ENCODE peak calls at places on chromosomes 5 and 9, in nine cellular contexts. E is right atrium auricular region, P is fibroblast of lung, J is HFF-Myc, X is stomach, B is GM13976, C is uterus, Q is lower leg skin, K is cardiac fibroblast. S is an unnamed sample.

GRCh38 chr9:120714846-120715231 is 569 bp upstream of the MEGF9 start:
- DNase-seq in E (no peak), P (no peak), J (no peak), X (no peak), B (no peak), C (no peak), Q (peak), K (no peak), S (no peak)

GRCh38 chr9:98772364-98773155 is 23.8 kb downstream of the ANKS6 start:
- DNase-seq in E (no peak), P (no peak), J (no peak), X (no peak), B (no peak), C (no peak), Q (no peak), K (no peak), S (no peak)

GRCh38 chr5:37208883-37209808 is 40.0 kb downstream of the CPLANE1 start:
- DNase-seq in E (no peak), P (peak), J (peak), X (no peak), B (peak), C (peak), Q (no peak), K (peak), S (no peak)

GRCh38 chr5:122172207-122172606 is 42.9 kb downstream of the ZNF474 start:
- DNase-seq in E (no peak), P (peak), J (no peak), X (no peak), B (no peak), C (no peak), Q (no peak), K (peak), S (no peak)

GRCh38 chr5:65326912-65327311 is 154.8 kb downstream of the ADAMTS6 start:
- DNase-seq in E (no peak), P (peak), J (peak), X (no peak), B (no peak), C (no peak), Q (no peak), K (peak), S (no peak)

GRCh38 chr5:151880304-151880703 is 44.3 kb downstream of the GLRA1 start:
- DNase-seq in E (no peak), P (no peak), J (no peak), X (no peak), B (no peak), C (no peak), Q (no peak), K (no peak), S (no peak)

GRCh38 chr9:37904647-37905505 is 949 bp upstream of the SLC25A51 start:
- DNase-seq in E (peak), P (no peak), J (no peak), X (no peak), B (no peak), C (peak), Q (no peak), K (peak), S (no peak)

GRCh38 chr9:73199448-73199847 is 47.8 kb downstream of the ANXA1 start:
- DNase-seq in E (no peak), P (no peak), J (no peak), X (no peak), B (no peak), C (no peak), Q (no peak), K (no peak), S (no peak)

GRCh38 chr9:70485273-70485858 is 70.9 kb upstream of the KLF9 start:
- DNase-seq in E (peak), P (no peak), J (no peak), X (no peak), B (no peak), C (peak), Q (no peak), K (peak), S (no peak)

GRCh38 chr5:74594172-74595040 is 46.1 kb downstream of the ENC1 start:
- DNase-seq in E (no peak), P (peak), J (no peak), X (no peak), B (no peak), C (no peak), Q (no peak), K (peak), S (no peak)

GRCh38 chr5:124920909-124921666 is 174.6 kb upstream of the ZNF608 start:
- DNase-seq in E (no peak), P (no peak), J (no peak), X (no peak), B (peak), C (no peak), Q (no peak), K (no peak), S (no peak)

GRCh38 chr9:19641046-19641445 is 147.8 kb downstream of the SLC24A2 start:
- DNase-seq in E (no peak), P (no peak), J (no peak), X (no peak), B (peak), C (no peak), Q (no peak), K (peak), S (no peak)

GRCh38 chr5:77258652-77259051 is 48.2 kb downstream of the PDE8B start:
- DNase-seq in E (no peak), P (no peak), J (no peak), X (no peak), B (no peak), C (no peak), Q (no peak), K (no peak), S (no peak)

GRCh38 chr5:53902524-53902923 is 342.1 kb downstream of the NDUFS4 start:
- DNase-seq in E (no peak), P (no peak), J (no peak), X (no peak), B (no peak), C (no peak), Q (no peak), K (no peak), S (no peak)

GRCh38 chr9:116112236-116112635 is 41.4 kb upstream of the PAPPA start:
- DNase-seq in E (no peak), P (peak), J (no peak), X (no peak), B (no peak), C (no peak), Q (no peak), K (peak), S (no peak)

GRCh38 chr5:154761062-154761740 is 6.0 kb downstream of the LARP1 start:
- DNase-seq in E (no peak), P (no peak), J (no peak), X (no peak), B (no peak), C (no peak), Q (no peak), K (no peak), S (no peak)

GRCh38 chr9:35232867-35233544 is 71.2 kb downstream of the UNC13B start:
- DNase-seq in E (no peak), P (no peak), J (no peak), X (no peak), B (no peak), C (no peak), Q (no peak), K (no peak), S (no peak)

GRCh38 chr5:159049844-159050318 is 49.8 kb downstream of the EBF1 start:
- DNase-seq in E (no peak), P (no peak), J (no peak), X (no peak), B (no peak), C (peak), Q (no peak), K (peak), S (no peak)

GRCh38 chr9:84928419-84928818 is 258.9 kb downstream of the NTRK2 start:
- DNase-seq in E (no peak), P (no peak), J (no peak), X (no peak), B (no peak), C (no peak), Q (no peak), K (no peak), S (no peak)

GRCh38 chr9:34988218-34989055 is 1.1 kb upstream of the DNAJB5 start:
- DNase-seq in E (no peak), P (no peak), J (no peak), X (no peak), B (no peak), C (peak), Q (no peak), K (no peak), S (no peak)

GRCh38 chr9:92961627-92962302 is 14.4 kb downstream of the FGD3 start:
- DNase-seq in E (no peak), P (no peak), J (no peak), X (peak), B (peak), C (no peak), Q (no peak), K (no peak), S (no peak)

GRCh38 chr9:133490865-133491655 is 12.2 kb upstream of the SLC2A6 start:
- DNase-seq in E (no peak), P (no peak), J (no peak), X (no peak), B (no peak), C (no peak), Q (no peak), K (peak), S (no peak)

GRCh38 chr9:100856238-100856637 is 172.3 kb upstream of the PLPPR1 start:
- DNase-seq in E (no peak), P (no peak), J (no peak), X (no peak), B (no peak), C (no peak), Q (no peak), K (no peak), S (no peak)

GRCh38 chr9:137146527-137146918 is 7.6 kb downstream of the GRIN1 start:
- DNase-seq in E (no peak), P (no peak), J (no peak), X (no peak), B (no peak), C (no peak), Q (no peak), K (no peak), S (no peak)

GRCh38 chr9:127555830-127556820 is 56.0 kb upstream of the STXBP1 start:
- DNase-seq in E (peak), P (peak), J (peak), X (peak), B (no peak), C (peak), Q (peak), K (peak), S (peak)

GRCh38 chr5:153749941-153750340 is 259.5 kb downstream of the GRIA1 start:
- DNase-seq in E (no peak), P (no peak), J (no peak), X (no peak), B (no peak), C (no peak), Q (no peak), K (no peak), S (no peak)

GRCh38 chr5:119037496-119038215 is 33.2 kb upstream of the DMXL1 start:
- DNase-seq in E (no peak), P (peak), J (no peak), X (peak), B (no peak), C (no peak), Q (no peak), K (peak), S (no peak)

GRCh38 chr9:98099346-98099745 is 19.7 kb downstream of the TRIM14 start:
- DNase-seq in E (no peak), P (no peak), J (no peak), X (no peak), B (no peak), C (no peak), Q (no peak), K (no peak), S (no peak)

GRCh38 chr5:175059687-175060194 is 335.4 kb downstream of the MSX2 start:
- DNase-seq in E (no peak), P (peak), J (no peak), X (no peak), B (peak), C (no peak), Q (no peak), K (no peak), S (no peak)

GRCh38 chr9:120402741-120403542 is 177.0 kb downstream of the CDK5RAP2 start:
- DNase-seq in E (no peak), P (peak), J (peak), X (no peak), B (no peak), C (no peak), Q (no peak), K (peak), S (peak)

GRCh38 chr9:26856413-26857032 is 36.1 kb downstream of the CAAP1 start:
- DNase-seq in E (no peak), P (peak), J (peak), X (no peak), B (peak), C (peak), Q (no peak), K (peak), S (peak)

GRCh38 chr5:168477060-168477459 is 9.2 kb upstream of the RARS1 start:
- DNase-seq in E (no peak), P (peak), J (no peak), X (no peak), B (no peak), C (no peak), Q (no peak), K (peak), S (no peak)

GRCh38 chr9:87109182-87109581 is 161.9 kb upstream of the GAS1 start:
- DNase-seq in E (no peak), P (peak), J (no peak), X (no peak), B (no peak), C (no peak), Q (no peak), K (no peak), S (no peak)

GRCh38 chr5:90640484-90641059 is 82.0 kb downstream of the ADGRV1 start:
- DNase-seq in E (no peak), P (peak), J (no peak), X (no peak), B (no peak), C (no peak), Q (no peak), K (no peak), S (no peak)

GRCh38 chr9:110303136-110303535 is 34.5 kb downstream of the TXNDC8 start:
- DNase-seq in E (no peak), P (no peak), J (no peak), X (no peak), B (no peak), C (no peak), Q (no peak), K (peak), S (no peak)

GRCh38 chr9:87569008-87569908 is 71.6 kb downstream of the DAPK1 start:
- DNase-seq in E (no peak), P (peak), J (no peak), X (no peak), B (no peak), C (peak), Q (no peak), K (peak), S (no peak)

GRCh38 chr5:14777932-14778788 is 93.4 kb downstream of the ANKH start:
- DNase-seq in E (no peak), P (no peak), J (no peak), X (no peak), B (no peak), C (no peak), Q (no peak), K (no peak), S (no peak)
- TF ChIP-seq CTCF in E (no peak), P (no peak), J (no peak), X (no peak), B (no peak), C (no peak), Q (no peak), K (no peak), S (no peak)

DNA sequence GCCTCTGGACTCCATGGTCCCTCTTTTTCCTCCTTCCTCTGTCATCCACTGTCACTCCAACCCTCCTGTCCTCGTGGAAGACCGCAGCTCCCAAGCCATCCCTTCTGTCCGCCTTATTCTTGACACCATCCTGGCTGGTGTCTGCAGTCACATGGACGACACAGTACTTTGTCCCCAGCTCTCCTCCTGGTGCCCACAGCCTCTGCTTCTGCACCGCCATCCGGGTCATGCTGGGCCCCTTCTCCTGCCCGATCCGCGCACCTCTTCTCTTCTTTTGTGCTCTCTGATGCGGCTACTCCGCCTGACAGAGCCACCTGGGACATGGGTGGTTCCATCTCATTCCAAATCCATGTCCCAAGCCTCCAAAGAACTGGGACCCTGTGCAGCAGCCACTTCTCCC is 22.5 kb downstream of the ROPN1L start:
- DNase-seq in E (no peak), P (no peak), J (no peak), X (no peak), B (no peak), C (no peak), Q (no peak), K (no peak), S (no peak)
- TF ChIP-seq CTCF in E (no peak), P (no peak), J (no peak), X (no peak), B (no peak), C (no peak), Q (no peak), K (no peak), S (no peak)

GRCh38 chr5:173481821-173482220 is 134.6 kb downstream of the BOD1 start:
- DNase-seq in E (no peak), P (no peak), J (no peak), X (no peak), B (no peak), C (no peak), Q (no peak), K (no peak), S (no peak)
- TF ChIP-seq CTCF in E (no peak), P (no peak), J (no peak), X (no peak), B (no peak), C (no peak), Q (no peak), K (no peak), S (no peak)

DNA sequence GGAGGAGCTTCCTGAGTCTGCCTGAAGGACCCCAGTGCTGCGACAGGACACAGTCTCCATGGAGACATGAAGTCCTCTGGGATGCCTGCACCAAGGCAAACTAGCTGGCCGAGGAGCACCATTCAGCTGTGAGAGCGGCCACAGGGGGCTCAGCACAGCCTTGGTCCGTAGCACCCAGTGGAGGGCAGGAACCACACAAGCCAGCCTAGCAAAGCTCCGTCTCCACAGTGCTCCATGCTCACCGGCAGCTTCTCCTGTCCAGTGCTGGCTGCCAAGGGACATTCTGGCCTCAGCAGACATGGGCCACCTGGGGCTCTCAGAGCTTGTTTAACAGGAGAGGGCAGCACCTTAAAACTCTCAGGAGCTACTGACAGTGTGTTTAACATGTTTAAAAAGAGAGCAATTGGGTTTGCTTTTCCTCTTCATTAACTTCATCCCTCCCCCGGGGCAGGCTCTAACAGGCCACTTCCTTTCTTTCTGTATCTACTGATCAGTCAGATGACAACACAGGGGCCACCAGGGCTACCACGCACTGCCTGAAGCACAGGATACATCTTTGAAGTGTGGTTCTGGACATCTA is 57.0 kb downstream of the SECISBP2 start:
- DNase-seq in E (no peak), P (no peak), J (no peak), X (no peak), B (peak), C (no peak), Q (peak), K (no peak), S (no peak)
- TF ChIP-seq CTCF in E (no peak), P (no peak), J (no peak), X (no peak), B (no peak), C (no peak), Q (no peak), K (no peak), S (peak)

DNA sequence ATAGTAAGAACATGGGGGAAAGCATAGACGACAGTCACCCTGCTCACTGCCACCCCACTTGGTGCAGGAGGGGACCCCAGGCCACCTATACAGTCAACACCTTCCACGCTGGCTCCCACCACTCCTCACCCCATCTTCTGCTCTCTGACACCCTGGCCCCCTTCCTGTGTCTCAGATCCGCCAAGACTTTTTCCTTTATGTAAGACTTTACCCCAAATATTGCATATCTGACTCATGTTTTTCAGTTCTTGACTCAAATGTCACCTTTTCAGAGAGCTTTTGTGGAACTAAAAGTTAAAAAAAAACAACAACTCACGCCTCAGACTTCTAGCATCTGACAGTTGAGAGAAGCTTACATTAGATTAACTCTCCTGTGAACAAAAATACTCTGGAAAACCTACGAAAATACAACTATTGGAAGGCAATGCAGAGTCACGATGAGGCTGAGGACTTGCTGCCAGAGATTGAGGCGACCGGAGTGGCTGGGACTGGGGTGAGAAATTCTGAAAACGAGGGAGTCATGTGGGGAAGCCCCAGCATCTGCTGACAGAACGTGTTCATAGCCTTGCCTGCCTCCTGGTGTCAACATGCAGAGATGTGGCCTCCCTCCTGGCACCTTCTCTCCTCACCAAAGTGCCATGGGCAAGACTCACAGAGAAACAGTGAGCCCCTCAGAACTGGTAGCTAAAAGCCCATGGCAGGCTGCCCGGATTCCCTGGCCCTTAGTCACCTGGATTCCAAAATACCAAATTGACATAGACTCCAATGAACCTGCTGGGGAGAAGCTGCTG is 22.4 kb upstream of the FCN2 start:
- DNase-seq in E (no peak), P (peak), J (peak), X (no peak), B (peak), C (peak), Q (no peak), K (peak), S (peak)
- TF ChIP-seq CTCF in E (no peak), P (no peak), J (peak), X (no peak), B (peak), C (no peak), Q (no peak), K (no peak), S (peak)

S was measured in keratinocyte.